ENCODE peak calls at places on chromosomes 6 and 20, in seven cellular contexts. One of them, this sample, is unnamed.

GRCh38 chr20:36644032-36644712 is 1.8 kb downstream of the SLA2 start:
- DNase-seq in H9: no peak
- DNase-seq in mesothelial cell of epicardium: no peak
- DNase-seq in AG04450: no peak
- DNase-seq in HFFc6: no peak
- DNase-seq in GM12865: peak
- DNase-seq in GM23338: no peak
- DNase-seq in this sample: no peak

GRCh38 chr20:2507875-2508630 is 662 bp downstream of the ZNF343 start:
- DNase-seq in GM23338: no peak
- DNase-seq in H9: no peak
- DNase-seq in GM12865: peak
- DNase-seq in HFFc6: no peak
- DNase-seq in mesothelial cell of epicardium: no peak
- DNase-seq in AG04450: no peak
- DNase-seq in this sample: no peak

GRCh38 chr6:32109765-32110160 is 625 bp upstream of the TNXB start:
- DNase-seq in GM23338: no peak
- DNase-seq in mesothelial cell of epicardium: no peak
- DNase-seq in AG04450: no peak
- DNase-seq in H9: no peak
- DNase-seq in HFFc6: no peak
- DNase-seq in GM12865: no peak
- DNase-seq in this sample: no peak

GRCh38 chr20:1500496-1500895 is 9.3 kb upstream of the SIRPB2 start:
- DNase-seq in AG04450: no peak
- DNase-seq in HFFc6: no peak
- DNase-seq in mesothelial cell of epicardium: no peak
- DNase-seq in GM23338: peak
- DNase-seq in GM12865: no peak
- DNase-seq in H9: peak
- DNase-seq in this sample: no peak

GRCh38 chr20:17856024-17856564 is 112.5 kb downstream of the SNX5 start:
- DNase-seq in GM12865: peak
- DNase-seq in mesothelial cell of epicardium: no peak
- DNase-seq in HFFc6: no peak
- DNase-seq in GM23338: no peak
- DNase-seq in H9: no peak
- DNase-seq in AG04450: no peak
- DNase-seq in this sample: no peak

GRCh38 chr6:133309579-133309978 is 68.4 kb downstream of the EYA4 start:
- DNase-seq in H9: no peak
- DNase-seq in GM23338: no peak
- DNase-seq in GM12865: no peak
- DNase-seq in mesothelial cell of epicardium: no peak
- DNase-seq in HFFc6: no peak
- DNase-seq in AG04450: no peak
- DNase-seq in this sample: no peak

GRCh38 chr20:50110141-50111047 is 2.6 kb downstream of the UBE2V1 start:
- DNase-seq in mesothelial cell of epicardium: no peak
- DNase-seq in H9: no peak
- DNase-seq in HFFc6: peak
- DNase-seq in GM12865: peak
- DNase-seq in GM23338: no peak
- DNase-seq in AG04450: no peak
- DNase-seq in this sample: no peak

GRCh38 chr20:46311039-46311650 is 2.8 kb upstream of the CDH22 start:
- DNase-seq in mesothelial cell of epicardium: no peak
- DNase-seq in H9: no peak
- DNase-seq in HFFc6: peak
- DNase-seq in GM23338: no peak
- DNase-seq in AG04450: no peak
- DNase-seq in GM12865: no peak
- DNase-seq in this sample: no peak

GRCh38 chr6:109230444-109230843 is 135.1 kb downstream of the CEP57L1 start:
- DNase-seq in GM23338: no peak
- DNase-seq in GM12865: no peak
- DNase-seq in AG04450: no peak
- DNase-seq in mesothelial cell of epicardium: no peak
- DNase-seq in HFFc6: no peak
- DNase-seq in H9: no peak
- DNase-seq in this sample: no peak

GRCh38 chr6:26216886-26217713 is 129.9 kb downstream of the HFE start:
- DNase-seq in GM23338: peak
- DNase-seq in mesothelial cell of epicardium: peak
- DNase-seq in HFFc6: peak
- DNase-seq in AG04450: no peak
- DNase-seq in GM12865: peak
- DNase-seq in H9: peak
- DNase-seq in this sample: peak

GRCh38 chr6:5950448-5950847 is 56.3 kb downstream of the NRN1 start:
- DNase-seq in GM12865: peak
- DNase-seq in AG04450: no peak
- DNase-seq in H9: peak
- DNase-seq in mesothelial cell of epicardium: no peak
- DNase-seq in GM23338: peak
- DNase-seq in HFFc6: no peak
- DNase-seq in this sample: peak

GRCh38 chr6:138885156-138885819 is 89.4 kb downstream of the ECT2L start:
- DNase-seq in GM23338: peak
- DNase-seq in mesothelial cell of epicardium: no peak
- DNase-seq in HFFc6: no peak
- DNase-seq in AG04450: no peak
- DNase-seq in GM12865: no peak
- DNase-seq in H9: no peak
- DNase-seq in this sample: no peak

GRCh38 chr20:8790442-8791074 is 278.3 kb upstream of the PLCB4 start:
- DNase-seq in AG04450: peak
- DNase-seq in GM23338: peak
- DNase-seq in HFFc6: peak
- DNase-seq in H9: no peak
- DNase-seq in GM12865: peak
- DNase-seq in mesothelial cell of epicardium: no peak
- DNase-seq in this sample: peak

GRCh38 chr6:38172739-38173415 is 353.4 kb downstream of the ZFAND3 start:
- DNase-seq in AG04450: no peak
- DNase-seq in mesothelial cell of epicardium: no peak
- DNase-seq in GM12865: no peak
- DNase-seq in HFFc6: no peak
- DNase-seq in GM23338: no peak
- DNase-seq in H9: no peak
- DNase-seq in this sample: no peak

GRCh38 chr6:4509506-4509905 is 266.7 kb upstream of the CDYL start:
- DNase-seq in H9: no peak
- DNase-seq in mesothelial cell of epicardium: no peak
- DNase-seq in AG04450: no peak
- DNase-seq in GM12865: no peak
- DNase-seq in HFFc6: no peak
- DNase-seq in GM23338: no peak
- DNase-seq in this sample: no peak
- TF ChIP-seq CTCF in H9: no peak
- TF ChIP-seq CTCF in mesothelial cell of epicardium: no peak
- TF ChIP-seq CTCF in AG04450: no peak
- TF ChIP-seq CTCF in GM12865: no peak
- TF ChIP-seq CTCF in HFFc6: no peak
- TF ChIP-seq CTCF in GM23338: no peak
- TF ChIP-seq CTCF in this sample: no peak

DNA sequence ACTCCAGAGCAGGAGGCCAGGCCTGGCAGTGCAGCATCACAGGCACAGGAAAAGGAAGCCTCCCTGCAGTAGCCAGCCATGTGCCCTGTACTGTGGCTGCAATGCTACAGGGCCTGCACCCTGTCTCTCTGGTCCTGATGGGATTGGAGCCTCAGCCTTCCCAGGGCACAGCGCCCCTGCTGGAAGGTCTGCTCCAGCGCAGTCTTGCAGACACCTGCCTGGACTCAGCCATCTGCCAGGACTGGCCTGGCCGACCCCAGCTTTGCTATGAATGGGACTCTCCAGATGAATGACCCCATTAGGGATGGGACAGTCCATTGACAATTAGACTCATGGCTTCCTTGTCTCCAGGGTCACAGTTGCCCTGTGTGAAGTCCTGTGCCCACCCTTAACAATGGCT is 251.6 kb downstream of the ERMARD start:
- DNase-seq in mesothelial cell of epicardium: no peak
- DNase-seq in GM23338: no peak
- DNase-seq in HFFc6: no peak
- DNase-seq in H9: peak
- DNase-seq in GM12865: no peak
- DNase-seq in AG04450: no peak
- DNase-seq in this sample: no peak
- TF ChIP-seq CTCF in mesothelial cell of epicardium: no peak
- TF ChIP-seq CTCF in GM23338: peak
- TF ChIP-seq CTCF in HFFc6: peak
- TF ChIP-seq CTCF in H9: peak
- TF ChIP-seq CTCF in GM12865: peak
- TF ChIP-seq CTCF in AG04450: no peak
- TF ChIP-seq CTCF in this sample: no peak

GRCh38 chr6:23308166-23308565 is 738.8 kb downstream of the HDGFL1 start:
- DNase-seq in GM23338: no peak
- DNase-seq in mesothelial cell of epicardium: no peak
- DNase-seq in AG04450: no peak
- DNase-seq in H9: no peak
- DNase-seq in GM12865: no peak
- DNase-seq in HFFc6: no peak
- DNase-seq in this sample: no peak
- TF ChIP-seq CTCF in GM23338: no peak
- TF ChIP-seq CTCF in mesothelial cell of epicardium: no peak
- TF ChIP-seq CTCF in AG04450: no peak
- TF ChIP-seq CTCF in H9: no peak
- TF ChIP-seq CTCF in GM12865: no peak
- TF ChIP-seq CTCF in HFFc6: no peak
- TF ChIP-seq CTCF in this sample: no peak

GRCh38 chr6:43771858-43772570 is 2.0 kb downstream of the VEGFA start:
- DNase-seq in AG04450: no peak
- DNase-seq in GM23338: peak
- DNase-seq in H9: peak
- DNase-seq in HFFc6: peak
- DNase-seq in mesothelial cell of epicardium: peak
- DNase-seq in GM12865: peak
- DNase-seq in this sample: peak

GRCh38 chr6:43769526-43770416 is at the start of gene VEGFA:
- DNase-seq in GM12865: peak
- DNase-seq in GM23338: peak
- DNase-seq in HFFc6: peak
- DNase-seq in H9: peak
- DNase-seq in AG04450: peak
- DNase-seq in mesothelial cell of epicardium: peak
- DNase-seq in this sample: peak

GRCh38 chr6:43770417-43771209 is 602 bp downstream of the VEGFA start:
- DNase-seq in GM23338: peak
- DNase-seq in H9: no peak
- DNase-seq in GM12865: peak
- DNase-seq in AG04450: no peak
- DNase-seq in mesothelial cell of epicardium: peak
- DNase-seq in HFFc6: peak
- DNase-seq in this sample: peak

GRCh38 chr6:43772571-43773049 is 2.6 kb downstream of the VEGFA start:
- DNase-seq in GM12865: peak
- DNase-seq in GM23338: peak
- DNase-seq in AG04450: no peak
- DNase-seq in mesothelial cell of epicardium: no peak
- DNase-seq in HFFc6: no peak
- DNase-seq in H9: peak
- DNase-seq in this sample: peak

GRCh38 chr6:43771210-43771857 is 1.3 kb downstream of the VEGFA start:
- DNase-seq in mesothelial cell of epicardium: peak
- DNase-seq in AG04450: no peak
- DNase-seq in H9: no peak
- DNase-seq in HFFc6: peak
- DNase-seq in GM23338: peak
- DNase-seq in GM12865: peak
- DNase-seq in this sample: peak
- TF ChIP-seq CTCF in mesothelial cell of epicardium: no peak
- TF ChIP-seq CTCF in AG04450: no peak
- TF ChIP-seq CTCF in H9: no peak
- TF ChIP-seq CTCF in HFFc6: no peak
- TF ChIP-seq CTCF in GM23338: no peak
- TF ChIP-seq CTCF in GM12865: no peak
- TF ChIP-seq CTCF in this sample: no peak

DNA sequence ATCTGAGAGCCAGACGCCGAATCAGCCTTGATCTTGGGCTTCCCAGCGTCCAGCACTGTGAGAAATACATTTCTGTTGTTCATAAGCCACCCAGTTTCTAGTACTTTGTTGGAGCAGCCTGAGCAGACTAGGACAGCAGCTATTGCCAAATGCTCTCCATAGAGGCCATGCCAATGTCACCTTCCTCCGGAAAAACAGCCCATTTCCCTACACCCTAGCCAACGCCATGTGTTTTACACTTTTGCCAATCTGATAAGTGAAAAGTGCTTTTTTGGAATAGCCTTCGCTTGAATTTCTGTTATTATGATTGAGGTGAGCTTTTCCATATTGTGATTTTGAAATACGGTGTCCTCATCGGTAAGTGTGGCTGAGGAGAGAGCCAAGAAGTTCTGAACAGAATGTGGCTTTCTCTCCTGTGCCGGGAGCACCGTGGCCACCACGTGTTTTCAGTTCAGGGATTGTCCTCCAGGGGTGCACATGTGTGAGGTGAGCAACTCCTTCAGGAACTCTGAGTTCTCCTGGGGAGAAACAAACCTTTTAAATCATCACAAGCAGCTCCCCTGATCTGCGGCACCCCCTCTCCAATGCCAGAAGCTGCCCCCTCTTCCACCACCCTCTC is 35.8 kb downstream of the TAF8 start:
- DNase-seq in HFFc6: no peak
- DNase-seq in mesothelial cell of epicardium: no peak
- DNase-seq in GM23338: peak
- DNase-seq in H9: no peak
- DNase-seq in AG04450: no peak
- DNase-seq in GM12865: no peak
- DNase-seq in this sample: no peak
- TF ChIP-seq CTCF in HFFc6: peak
- TF ChIP-seq CTCF in mesothelial cell of epicardium: peak
- TF ChIP-seq CTCF in GM23338: peak
- TF ChIP-seq CTCF in H9: peak
- TF ChIP-seq CTCF in AG04450: peak
- TF ChIP-seq CTCF in GM12865: no peak
- TF ChIP-seq CTCF in this sample: peak

GRCh38 chr6:162177733-162178132 is 549.8 kb downstream of the PRKN start:
- DNase-seq in GM23338: peak
- DNase-seq in GM12865: no peak
- DNase-seq in AG04450: no peak
- DNase-seq in H9: peak
- DNase-seq in HFFc6: no peak
- DNase-seq in mesothelial cell of epicardium: no peak
- DNase-seq in this sample: peak
- TF ChIP-seq CTCF in GM23338: peak
- TF ChIP-seq CTCF in GM12865: no peak
- TF ChIP-seq CTCF in AG04450: no peak
- TF ChIP-seq CTCF in H9: peak
- TF ChIP-seq CTCF in HFFc6: no peak
- TF ChIP-seq CTCF in mesothelial cell of epicardium: no peak
- TF ChIP-seq CTCF in this sample: no peak

DNA sequence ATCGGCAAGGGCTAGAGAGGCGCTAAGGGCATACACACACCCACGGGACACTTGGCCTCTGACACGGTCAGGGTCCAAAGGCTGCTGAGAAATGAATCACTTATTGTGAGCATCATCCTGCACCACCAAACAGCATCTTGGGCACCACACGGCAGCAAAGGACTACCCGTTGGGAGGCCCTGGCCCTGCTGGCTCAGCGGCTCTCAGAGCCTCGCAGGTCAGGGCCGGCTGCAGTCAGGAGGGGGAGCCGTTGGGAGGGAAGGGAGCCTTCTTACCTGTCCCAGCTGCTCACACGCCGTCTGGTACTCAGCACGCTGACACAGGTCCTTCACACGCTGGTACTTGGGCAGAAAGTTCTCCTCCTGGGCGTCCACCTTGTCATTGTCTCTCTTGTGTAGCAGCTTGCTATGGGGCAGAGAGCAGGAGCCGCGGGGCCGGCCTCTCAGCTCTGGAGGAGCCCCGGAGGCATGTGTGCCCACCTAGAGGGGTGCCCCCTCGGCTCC is 109.0 kb downstream of the SULF2 start:
- DNase-seq in mesothelial cell of epicardium: no peak
- DNase-seq in AG04450: no peak
- DNase-seq in HFFc6: no peak
- DNase-seq in GM12865: no peak
- DNase-seq in GM23338: peak
- DNase-seq in H9: peak
- DNase-seq in this sample: no peak
- TF ChIP-seq CTCF in mesothelial cell of epicardium: no peak
- TF ChIP-seq CTCF in AG04450: no peak
- TF ChIP-seq CTCF in HFFc6: peak
- TF ChIP-seq CTCF in GM12865: no peak
- TF ChIP-seq CTCF in GM23338: peak
- TF ChIP-seq CTCF in H9: peak
- TF ChIP-seq CTCF in this sample: no peak

This sample was measured in nephron progenitor cell.